ENCODE peak calls at places on chromosomes 1 and 21, in ten cellular contexts. Q, N, Z, H, B, T, E, J, K and V are unnamed samples.

GRCh38 chr21:15379776-15380175 is 315.0 kb upstream of the NRIP1 start:
- DNase-seq in J (no peak), E (no peak), N (no peak), T (no peak), B (no peak), Q (no peak), K (no peak), Z (no peak), H (no peak), V (no peak)

GRCh38 chr1:225526878-225527277 is 99.0 kb upstream of the LBR start:
- DNase-seq in T (no peak), Q (no peak), J (no peak), K (no peak), H (no peak), N (no peak), Z (no peak), B (no peak), E (no peak), V (no peak)

GRCh38 chr1:200867018-200867811 is 5.6 kb upstream of the GPR25 start:
- DNase-seq in B (no peak), K (no peak), Q (no peak), N (no peak), J (peak), Z (no peak), H (no peak), T (no peak), E (peak), V (no peak)

GRCh38 chr21:29196664-29197052 is 66.2 kb downstream of the MAP3K7CL start:
- DNase-seq in T (no peak), B (no peak), H (no peak), N (no peak), E (no peak), K (no peak), Q (no peak), J (peak), Z (no peak), V (no peak)

GRCh38 chr1:220818421-220819173 is 31.9 kb downstream of the MTARC1 start:
- DNase-seq in E (no peak), K (no peak), Q (peak), B (no peak), H (no peak), J (peak), T (no peak), Z (no peak), N (peak), V (no peak)

GRCh38 chr1:102838016-102838415 is 270.3 kb downstream of the COL11A1 start:
- DNase-seq in B (no peak), J (peak), Z (no peak), T (no peak), E (no peak), Q (no peak), K (no peak), H (no peak), N (peak), V (no peak)

GRCh38 chr1:113809651-113810602 is 2.3 kb downstream of the RSBN1 start:
- DNase-seq in N (peak), K (no peak), J (peak), H (no peak), T (no peak), Q (peak), Z (no peak), B (no peak), E (no peak), V (no peak)

GRCh38 chr21:16709866-16710550 is 802.8 kb upstream of the CXADR start:
- DNase-seq in K (no peak), Z (no peak), E (no peak), Q (no peak), B (no peak), H (no peak), N (no peak), J (peak), T (no peak), V (no peak)

GRCh38 chr1:10339036-10339567 is 59.8 kb upstream of the PGD start:
- DNase-seq in T (no peak), B (no peak), H (no peak), J (no peak), Z (no peak), E (no peak), Q (no peak), N (no peak), K (no peak), V (no peak)

GRCh38 chr1:86856196-86856595 is 57.7 kb downstream of the SELENOF start:
- DNase-seq in H (no peak), N (no peak), E (no peak), B (no peak), J (no peak), K (no peak), Z (no peak), T (no peak), Q (no peak), V (no peak)

GRCh38 chr1:238649200-238649599 is 737.2 kb upstream of the CHRM3 start:
- DNase-seq in Z (no peak), H (no peak), Q (no peak), T (no peak), J (no peak), E (no peak), B (peak), K (no peak), N (no peak), V (no peak)

GRCh38 chr1:223001653-223002634 is 141.1 kb downstream of the TLR5 start:
- DNase-seq in E (no peak), J (no peak), Z (no peak), T (no peak), N (no peak), K (no peak), H (no peak), Q (peak), B (no peak), V (no peak)

GRCh38 chr1:238955934-238956333 is 430.4 kb upstream of the CHRM3 start:
- DNase-seq in N (no peak), T (no peak), Z (no peak), E (no peak), K (no peak), B (no peak), H (no peak), J (no peak), Q (no peak), V (no peak)

GRCh38 chr1:239221656-239222055 is 164.7 kb upstream of the CHRM3 start:
- DNase-seq in Z (no peak), E (no peak), T (no peak), Q (no peak), J (no peak), H (no peak), B (no peak), N (no peak), K (no peak), V (no peak)

GRCh38 chr1:166032901-166033371 is 133.9 kb downstream of the FAM78B start:
- DNase-seq in Q (no peak), N (no peak), B (no peak), J (no peak), K (no peak), Z (peak), E (no peak), T (peak), H (no peak), V (no peak)

GRCh38 chr1:198598796-198599321 is 40.0 kb upstream of the PTPRC start:
- DNase-seq in E (no peak), T (no peak), B (no peak), Q (no peak), K (peak), H (no peak), J (no peak), Z (no peak), N (no peak), V (no peak)

GRCh38 chr1:21508580-21509350 is 458 bp upstream of the ALPL start:
- DNase-seq in J (peak), H (peak), K (peak), E (peak), B (peak), Q (peak), T (peak), N (no peak), Z (peak), V (peak)

GRCh38 chr1:108560430-108561144 is 687 bp downstream of the EEIG2 start:
- DNase-seq in Q (peak), N (peak), T (peak), B (peak), K (peak), E (peak), H (peak), J (peak), Z (peak), V (peak)

GRCh38 chr1:32014937-32015363 is 1.3 kb downstream of the KHDRBS1 start:
- DNase-seq in T (no peak), J (no peak), K (no peak), Z (no peak), N (no peak), Q (no peak), H (no peak), B (no peak), E (no peak), V (no peak)

GRCh38 chr1:156082111-156083091 is at the start of gene MEX3A:
- DNase-seq in J (peak), B (peak), K (peak), T (peak), Z (peak), H (peak), N (peak), E (peak), Q (peak), V (peak)

GRCh38 chr1:109959974-109960744 is 24.4 kb upstream of the AHCYL1 start:
- DNase-seq in K (peak), Q (peak), B (no peak), Z (no peak), H (no peak), T (no peak), J (peak), E (peak), N (peak), V (no peak)

GRCh38 chr1:6005276-6005917 is 13.2 kb upstream of the NPHP4 start:
- DNase-seq in H (peak), Z (no peak), K (no peak), Q (no peak), J (no peak), N (no peak), B (peak), T (no peak), E (no peak), V (no peak)

GRCh38 chr1:54277451-54278355 is 77.7 kb downstream of the MRPL37 start:
- DNase-seq in E (no peak), N (no peak), B (no peak), H (no peak), J (no peak), T (no peak), Z (no peak), Q (no peak), K (no peak), V (no peak)

GRCh38 chr1:223504741-223505140 is 111.5 kb downstream of the CCDC185 start:
- DNase-seq in K (no peak), H (no peak), J (peak), Q (no peak), B (no peak), T (no peak), Z (peak), N (peak), E (no peak), V (no peak)

GRCh38 chr1:154935749-154936415 is 637 bp downstream of the PMVK start:
- DNase-seq in Z (peak), B (no peak), N (no peak), Q (no peak), E (no peak), K (no peak), T (no peak), J (no peak), H (no peak), V (no peak)

GRCh38 chr1:92538048-92538412 is 51.3 kb upstream of the GFI1 start:
- DNase-seq in E (no peak), T (no peak), B (no peak), H (no peak), Z (no peak), J (peak), Q (no peak), N (no peak), K (no peak), V (no peak)

GRCh38 chr1:113579256-113580018 is 179.8 kb downstream of the PHTF1 start:
- DNase-seq in T (no peak), K (no peak), Z (no peak), J (peak), Q (no peak), B (no peak), N (no peak), E (no peak), H (no peak), V (no peak)

GRCh38 chr1:181179980-181180964 is 91.8 kb downstream of the IER5 start:
- DNase-seq in J (peak), H (peak), K (peak), B (peak), Z (peak), T (peak), E (peak), N (peak), Q (no peak), V (peak)

GRCh38 chr1:211632808-211633522 is 42.5 kb downstream of the NEK2 start:
- DNase-seq in E (no peak), N (no peak), J (peak), Z (no peak), Q (no peak), K (no peak), T (peak), H (no peak), B (peak), V (no peak)

GRCh38 chr1:208841396-208841795 is 597.2 kb upstream of the PLXNA2 start:
- DNase-seq in T (no peak), Q (no peak), Z (no peak), E (no peak), K (no peak), H (no peak), B (no peak), N (no peak), J (no peak), V (no peak)
- TF ChIP-seq CTCF in T (no peak), Q (no peak), Z (no peak), E (no peak), K (no peak), H (no peak), B (no peak), N (no peak), J (no peak), V (no peak)

GRCh38 chr21:41139951-41140350 is 28.0 kb upstream of the BACE2 start:
- DNase-seq in Z (no peak), B (no peak), T (no peak), Q (no peak), K (no peak), N (no peak), H (no peak), E (no peak), J (no peak), V (no peak)

GRCh38 chr21:41138711-41139110 is 29.2 kb upstream of the BACE2 start:
- DNase-seq in E (no peak), B (no peak), Q (no peak), H (no peak), T (no peak), K (no peak), J (no peak), Z (no peak), N (no peak), V (no peak)

GRCh38 chr21:41139275-41139674 is 28.7 kb upstream of the BACE2 start:
- DNase-seq in Z (no peak), T (no peak), B (no peak), K (no peak), Q (no peak), H (no peak), J (no peak), E (no peak), N (no peak), V (no peak)

GRCh38 chr21:41142051-41142795 is 25.7 kb upstream of the BACE2 start:
- DNase-seq in J (peak), N (peak), B (no peak), E (no peak), T (no peak), K (no peak), H (no peak), Z (no peak), Q (peak), V (no peak)

GRCh38 chr21:41141031-41141457 is 26.9 kb upstream of the BACE2 start:
- DNase-seq in Q (no peak), T (no peak), N (no peak), B (no peak), Z (peak), H (no peak), K (no peak), J (peak), E (no peak), V (no peak)
- TF ChIP-seq CTCF in Q (no peak), T (no peak), N (no peak), B (no peak), Z (no peak), H (no peak), K (no peak), J (no peak), E (no peak), V (no peak)

GRCh38 chr1:117607471-117607870 is 1.6 kb downstream of the TENT5C start:
- DNase-seq in Q (no peak), N (no peak), Z (no peak), J (no peak), T (no peak), H (no peak), K (peak), B (no peak), E (no peak), V (no peak)
- TF ChIP-seq CTCF in Q (no peak), N (no peak), Z (no peak), J (no peak), T (no peak), H (no peak), K (no peak), B (no peak), E (no peak), V (no peak)

GRCh38 chr1:39505289-39505688 is 13.9 kb downstream of the BMP8A start:
- DNase-seq in T (no peak), Z (no peak), Q (no peak), H (no peak), B (no peak), K (no peak), N (no peak), J (no peak), E (no peak), V (no peak)

GRCh38 chr1:39508857-39509305 is 17.4 kb downstream of the BMP8A start:
- DNase-seq in H (no peak), N (no peak), K (no peak), Q (no peak), Z (peak), J (no peak), E (no peak), B (no peak), T (no peak), V (no peak)

GRCh38 chr1:39508266-39508665 is 16.8 kb downstream of the BMP8A start:
- DNase-seq in T (no peak), H (no peak), Q (no peak), K (no peak), J (no peak), B (no peak), Z (no peak), N (no peak), E (no peak), V (no peak)

GRCh38 chr1:39509360-39510009 is 18.0 kb downstream of the BMP8A start:
- DNase-seq in Z (no peak), T (peak), H (no peak), Q (no peak), E (no peak), J (peak), B (peak), N (no peak), K (no peak), V (no peak)

GRCh38 chr1:39507230-39507928 is 15.9 kb downstream of the BMP8A start:
- DNase-seq in Z (no peak), H (no peak), J (no peak), B (peak), Q (no peak), K (peak), N (no peak), E (peak), T (no peak), V (peak)
- TF ChIP-seq CTCF in Z (no peak), H (no peak), J (peak), B (peak), Q (no peak), K (no peak), N (peak), E (peak), T (no peak), V (no peak)

GRCh38 chr1:28176492-28177470 is at the start of gene PTAFR:
- DNase-seq in Q (no peak), H (peak), B (no peak), T (peak), K (no peak), N (no peak), E (no peak), J (no peak), Z (no peak), V (no peak)
- TF ChIP-seq CTCF in Q (no peak), H (no peak), B (no peak), T (no peak), K (no peak), N (no peak), E (no peak), J (no peak), Z (no peak), V (no peak)

GRCh38 chr1:182806015-182806678 is 16.6 kb downstream of the NPL start:
- DNase-seq in Q (no peak), E (peak), B (peak), K (peak), T (no peak), Z (no peak), N (no peak), J (no peak), H (no peak), V (peak)
- TF ChIP-seq CTCF in Q (no peak), E (no peak), B (peak), K (peak), T (no peak), Z (no peak), N (no peak), J (no peak), H (no peak), V (no peak)

DNA sequence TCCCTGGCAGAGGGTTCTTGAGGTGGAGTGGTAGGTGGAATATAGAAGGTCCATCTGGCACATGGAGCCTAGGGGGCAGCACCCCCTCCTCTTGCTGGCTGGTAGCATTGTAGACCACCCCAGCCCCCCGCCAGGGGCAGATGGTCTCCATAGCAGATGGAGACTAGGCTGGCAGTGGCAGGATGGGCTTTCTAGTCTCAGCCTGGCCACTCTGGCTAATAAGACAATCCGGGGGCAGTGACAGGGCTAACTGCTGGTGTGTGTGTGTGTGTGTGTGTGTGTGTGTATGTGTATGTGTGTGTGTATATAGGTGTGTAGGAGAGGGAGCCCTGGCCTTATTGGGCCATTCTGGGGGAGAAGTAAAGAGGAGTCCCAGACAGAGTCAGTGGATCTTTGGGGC is 16.1 kb downstream of the UTP11 start:
- DNase-seq in K (no peak), J (no peak), Q (no peak), Z (no peak), N (no peak), E (no peak), T (no peak), H (no peak), B (peak), V (peak)
- TF ChIP-seq CTCF in K (no peak), J (no peak), Q (no peak), Z (peak), N (peak), E (no peak), T (no peak), H (no peak), B (peak), V (no peak)